ENCODE peak calls at places on chromosomes 3 and 15, in eight cellular contexts. L is tibial nerve, K is endothelial cell, I is Panc1, Q is nephron progenitor cell, O is brain microvascular endothelial cell, E is Calu3, D is Peyer's patch. W is an unnamed sample.

GRCh38 chr3:191376742-191377141 is 46.4 kb upstream of the UTS2B start:
- DNase-seq in D (no peak), E (no peak), O (peak; percentile 76), K (no peak), Q (no peak), I (peak; percentile 27), L (no peak), W (peak; percentile 83)

GRCh38 chr3:39106281-39107055 is 959 bp downstream of the GORASP1 start:
- DNase-seq in O (peak; percentile 22), E (no peak), D (peak; percentile 15), I (no peak), L (no peak), Q (no peak), K (no peak), W (peak; percentile 62)

GRCh38 chr3:131728898-131729297 is 226.1 kb upstream of the MRPL3 start:
- DNase-seq in I (no peak), D (no peak), Q (no peak), K (no peak), L (no peak), O (no peak), E (peak; percentile 17), W (no peak)

GRCh38 chr3:195815169-195815771 is 3.5 kb upstream of the MUC4 start:
- DNase-seq in Q (no peak), I (no peak), E (peak; percentile 77), D (no peak), L (no peak), K (no peak), O (no peak), W (peak; percentile 26)

GRCh38 chr3:184005981-184006507 is 11.6 kb downstream of the ABCC5 start:
- DNase-seq in Q (no peak), O (peak; percentile 12), I (no peak), D (peak; percentile 50), K (peak; percentile 22), L (peak; percentile 38), E (peak; percentile 92), W (peak; percentile 71)

GRCh38 chr3:88046731-88047130 is 12.1 kb downstream of the CGGBP1 start:
- DNase-seq in K (no peak), I (no peak), L (no peak), D (no peak), Q (no peak), E (no peak), O (no peak), W (no peak)

GRCh38 chr3:94433811-94434210 is 370.9 kb downstream of the NSUN3 start:
- DNase-seq in K (no peak), O (no peak), I (no peak), E (no peak), Q (no peak), L (no peak), D (no peak), W (peak; percentile 62)

GRCh38 chr3:157160652-157161480 is 919 bp upstream of the CCNL1 start:
- DNase-seq in I (no peak), E (peak; percentile 88), L (peak; percentile 93), O (peak; percentile 89), K (no peak), D (peak; percentile 62), Q (no peak), W (peak; percentile 98)

GRCh38 chr3:140251678-140252077 is 316.7 kb downstream of the CLSTN2 start:
- DNase-seq in I (no peak), K (no peak), E (no peak), D (no peak), Q (no peak), L (no peak), O (no peak), W (no peak)

GRCh38 chr15:67821784-67822451 is 3.4 kb upstream of the SKOR1 start:
- DNase-seq in L (no peak), Q (no peak), I (no peak), E (no peak), O (no peak), K (no peak), D (no peak), W (no peak)

GRCh38 chr3:135869439-135870105 is 96.0 kb upstream of the PPP2R3A start:
- DNase-seq in I (no peak), Q (no peak), L (no peak), O (peak; percentile 7), K (no peak), D (no peak), E (no peak), W (no peak)

DNA sequence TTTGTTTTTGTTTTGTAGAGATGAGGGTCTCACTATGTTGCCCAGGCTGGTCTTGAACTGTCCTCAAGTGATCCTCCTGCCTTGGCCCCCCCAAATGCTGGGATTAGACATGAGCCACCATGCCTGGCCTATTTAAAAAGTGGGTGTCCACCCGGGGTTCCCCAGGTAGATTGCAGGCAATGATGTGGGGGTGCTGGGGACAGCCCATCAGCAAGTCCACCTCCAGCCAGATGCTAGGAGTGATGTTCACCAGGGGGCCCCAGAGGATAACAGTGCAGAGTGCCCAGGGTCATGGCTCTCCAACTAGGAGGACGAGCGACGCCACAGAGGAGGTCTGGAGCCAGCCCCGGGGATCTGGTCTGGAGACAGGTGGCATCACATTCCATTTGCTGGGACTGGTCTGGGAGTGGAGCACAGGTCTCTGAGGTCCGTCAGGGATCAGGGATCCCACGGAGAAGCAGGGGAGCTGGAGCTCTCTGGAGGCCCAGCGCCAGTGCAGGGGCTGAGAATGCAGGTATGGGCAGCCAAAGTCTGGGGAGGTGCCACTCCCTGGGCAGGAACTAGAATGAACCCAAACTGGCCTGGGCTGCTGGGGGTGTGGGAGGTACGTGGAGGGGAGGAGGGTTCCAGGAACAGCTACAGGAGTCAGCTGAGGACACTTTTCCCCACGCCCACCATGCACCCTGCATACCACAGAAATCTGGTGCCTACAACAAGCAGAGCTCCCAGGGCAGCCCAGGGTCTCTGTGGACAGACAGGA is 51.2 kb upstream of the PCSK6 start:
- DNase-seq in L (no peak), Q (no peak), I (no peak), D (no peak), E (no peak), O (no peak), K (no peak), W (no peak)
- TF ChIP-seq CTCF in L (no peak), Q (no peak), I (no peak), D (no peak), E (no peak), O (peak; percentile 25), K (no peak), W (peak; percentile 20)

DNA sequence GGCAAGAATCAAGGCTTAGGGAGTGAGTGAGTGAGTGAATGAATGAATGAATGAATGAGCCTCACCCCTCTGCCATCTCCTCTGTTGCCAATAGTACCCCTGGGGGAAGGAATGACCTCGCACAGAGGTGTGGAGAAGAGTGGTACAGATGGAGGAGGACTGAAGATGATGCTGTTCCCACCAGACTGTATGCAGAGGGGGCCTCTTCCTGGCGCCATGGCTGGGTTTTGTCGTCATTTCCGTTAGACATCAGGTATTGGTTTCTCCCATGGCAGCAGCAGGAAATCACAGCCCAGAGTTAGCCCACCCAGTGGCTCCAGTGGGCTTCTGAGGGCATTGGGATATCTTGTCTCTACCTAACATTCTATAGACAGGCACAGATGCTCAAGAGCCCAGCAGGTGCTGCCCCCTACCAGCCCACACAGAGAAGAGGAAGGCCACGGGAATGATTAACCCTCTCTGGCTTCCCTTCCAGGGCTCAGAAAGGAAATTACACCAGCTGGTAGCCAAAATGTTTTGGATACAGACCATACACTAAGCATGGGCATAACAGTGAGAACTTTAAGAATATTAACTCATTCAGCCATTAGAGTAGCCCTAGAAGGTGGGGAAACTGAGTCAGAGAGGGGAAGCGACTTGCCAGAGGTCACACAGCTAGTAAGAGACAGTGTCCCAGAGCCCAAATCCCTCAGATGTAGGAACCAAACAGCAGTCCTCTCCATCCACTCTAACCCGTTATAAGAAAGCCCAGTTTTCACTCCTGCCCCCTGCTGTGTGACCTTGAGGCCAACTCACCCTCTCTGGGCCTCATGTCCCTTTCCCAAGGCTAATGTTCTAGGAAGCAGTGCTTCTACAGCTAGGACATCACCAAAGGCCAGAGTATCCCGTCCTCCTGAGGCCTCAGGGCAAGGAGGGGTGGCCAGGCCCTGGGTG is 109.6 kb upstream of the SLC6A11 start:
- DNase-seq in E (no peak), O (no peak), D (no peak), K (peak; percentile 31), Q (no peak), I (no peak), L (no peak), W (no peak)
- TF ChIP-seq CTCF in E (no peak), O (peak; percentile 35), D (no peak), K (no peak), Q (peak; percentile 15), I (peak; percentile 16), L (no peak), W (peak; percentile 7)

GRCh38 chr15:99155961-99156443 is 51.1 kb downstream of the SYNM start:
- DNase-seq in K (no peak), O (no peak), D (no peak), E (no peak), Q (no peak), L (no peak), I (no peak), W (no peak)
- TF ChIP-seq CTCF in K (no peak), O (no peak), D (no peak), E (no peak), Q (no peak), L (no peak), I (no peak), W (no peak)

DNA sequence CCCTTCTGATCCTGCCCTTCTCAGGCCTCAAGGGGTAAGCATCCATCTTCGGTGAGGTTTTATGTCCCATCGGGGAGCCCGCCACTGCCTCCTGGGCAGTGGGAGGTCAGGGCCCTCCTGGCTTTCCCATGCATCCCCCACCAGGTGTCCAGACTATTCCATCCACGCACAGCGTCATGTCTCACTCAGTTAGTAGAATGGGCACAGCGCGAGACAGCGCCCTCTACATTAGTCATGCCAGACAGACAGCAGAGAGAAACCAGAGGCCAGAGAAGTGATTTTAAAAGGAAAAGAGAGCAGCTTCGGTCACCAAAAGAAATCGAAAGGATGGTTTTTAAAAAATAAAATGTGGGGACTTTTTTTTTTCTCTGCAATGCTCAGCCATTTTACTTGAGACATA is 49.8 kb downstream of the ZDHHC3 start:
- DNase-seq in I (no peak), Q (no peak), L (no peak), K (no peak), O (no peak), D (no peak), E (no peak), W (no peak)
- TF ChIP-seq CTCF in I (no peak), Q (no peak), L (no peak), K (no peak), O (peak; percentile 17), D (no peak), E (no peak), W (no peak)

GRCh38 chr15:33324609-33325008 is 13.8 kb downstream of the RYR3 start:
- DNase-seq in I (no peak), L (no peak), Q (no peak), E (no peak), D (no peak), K (no peak), O (no peak), W (no peak)
- TF ChIP-seq CTCF in I (no peak), L (no peak), Q (no peak), E (no peak), D (no peak), K (no peak), O (no peak), W (no peak)

DNA sequence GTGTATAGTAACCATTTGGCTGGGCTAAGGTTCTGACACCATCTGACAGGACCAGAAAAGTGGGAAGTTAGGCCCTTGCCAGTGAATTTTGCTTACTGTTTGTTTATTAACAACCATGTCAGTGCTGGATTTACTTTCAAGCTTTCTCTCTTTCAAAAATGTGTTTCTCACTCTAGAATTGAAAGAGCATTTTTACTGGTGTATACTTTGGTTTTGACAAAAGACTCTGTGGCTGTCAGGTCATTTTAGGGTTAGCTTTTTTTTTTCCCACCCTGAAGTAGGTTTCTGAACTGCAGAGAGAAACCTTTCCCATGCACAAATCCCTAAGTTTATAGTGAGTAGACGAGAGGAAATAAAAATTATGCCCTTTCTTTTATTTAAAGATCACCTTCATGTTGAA is 230.0 kb upstream of the TBC1D5 start:
- DNase-seq in E (no peak), O (no peak), D (no peak), K (no peak), Q (no peak), L (no peak), I (no peak), W (no peak)
- TF ChIP-seq CTCF in E (no peak), O (no peak), D (no peak), K (no peak), Q (no peak), L (no peak), I (no peak), W (no peak)

W was measured in choroid plexus epithelial cell.